ENCODE peak calls at places on chromosomes 5 and 9, in ten cellular contexts. One of them, this sample, is unnamed.

GRCh38 chr5:81971086-81971693 is 633 bp upstream of the ATG10 start:
- DNase-seq in neuronal stem cell: no peak
- DNase-seq in fibroblast of mammary gland: peak
- DNase-seq in CD8-positive, alpha-beta T cell: no peak
- DNase-seq in AG09309: no peak
- DNase-seq in effector memory CD4-positive, alpha-beta T cell: no peak
- DNase-seq in cardiac muscle cell: peak
- DNase-seq in heart left ventricle: no peak
- DNase-seq in CD4-positive, CD25-positive, alpha-beta regulatory T cell: peak
- DNase-seq in iPS DF 6.9: no peak
- DNase-seq in this sample: peak

GRCh38 chr5:172659909-172660628 is 19.0 kb downstream of the NEURL1B start:
- DNase-seq in neuronal stem cell: peak
- DNase-seq in cardiac muscle cell: peak
- DNase-seq in iPS DF 6.9: no peak
- DNase-seq in effector memory CD4-positive, alpha-beta T cell: no peak
- DNase-seq in CD4-positive, CD25-positive, alpha-beta regulatory T cell: no peak
- DNase-seq in AG09309: peak
- DNase-seq in fibroblast of mammary gland: peak
- DNase-seq in heart left ventricle: peak
- DNase-seq in CD8-positive, alpha-beta T cell: no peak
- DNase-seq in this sample: peak

GRCh38 chr5:88145603-88146467 is 122.8 kb downstream of the TMEM161B start:
- DNase-seq in effector memory CD4-positive, alpha-beta T cell: no peak
- DNase-seq in CD4-positive, CD25-positive, alpha-beta regulatory T cell: no peak
- DNase-seq in fibroblast of mammary gland: no peak
- DNase-seq in CD8-positive, alpha-beta T cell: no peak
- DNase-seq in cardiac muscle cell: no peak
- DNase-seq in heart left ventricle: peak
- DNase-seq in AG09309: no peak
- DNase-seq in neuronal stem cell: peak
- DNase-seq in iPS DF 6.9: no peak
- DNase-seq in this sample: peak

GRCh38 chr5:139752506-139753350 is 42.9 kb upstream of the PSD2 start:
- DNase-seq in fibroblast of mammary gland: peak
- DNase-seq in heart left ventricle: no peak
- DNase-seq in CD8-positive, alpha-beta T cell: no peak
- DNase-seq in effector memory CD4-positive, alpha-beta T cell: no peak
- DNase-seq in AG09309: no peak
- DNase-seq in CD4-positive, CD25-positive, alpha-beta regulatory T cell: no peak
- DNase-seq in cardiac muscle cell: no peak
- DNase-seq in iPS DF 6.9: no peak
- DNase-seq in neuronal stem cell: no peak
- DNase-seq in this sample: no peak

GRCh38 chr5:116872986-116873385 is 298.4 kb upstream of the SEMA6A start:
- DNase-seq in heart left ventricle: no peak
- DNase-seq in cardiac muscle cell: peak
- DNase-seq in CD8-positive, alpha-beta T cell: no peak
- DNase-seq in neuronal stem cell: no peak
- DNase-seq in AG09309: no peak
- DNase-seq in effector memory CD4-positive, alpha-beta T cell: no peak
- DNase-seq in fibroblast of mammary gland: no peak
- DNase-seq in iPS DF 6.9: no peak
- DNase-seq in CD4-positive, CD25-positive, alpha-beta regulatory T cell: no peak
- DNase-seq in this sample: no peak

GRCh38 chr9:14277202-14277601 is 36.7 kb downstream of the NFIB start:
- DNase-seq in fibroblast of mammary gland: peak
- DNase-seq in iPS DF 6.9: no peak
- DNase-seq in neuronal stem cell: no peak
- DNase-seq in heart left ventricle: peak
- DNase-seq in CD8-positive, alpha-beta T cell: no peak
- DNase-seq in CD4-positive, CD25-positive, alpha-beta regulatory T cell: no peak
- DNase-seq in AG09309: no peak
- DNase-seq in cardiac muscle cell: peak
- DNase-seq in effector memory CD4-positive, alpha-beta T cell: no peak
- DNase-seq in this sample: no peak

GRCh38 chr5:133385346-133385745 is 227.0 kb downstream of the FSTL4 start:
- DNase-seq in cardiac muscle cell: no peak
- DNase-seq in heart left ventricle: no peak
- DNase-seq in fibroblast of mammary gland: no peak
- DNase-seq in iPS DF 6.9: no peak
- DNase-seq in effector memory CD4-positive, alpha-beta T cell: no peak
- DNase-seq in CD8-positive, alpha-beta T cell: no peak
- DNase-seq in neuronal stem cell: no peak
- DNase-seq in CD4-positive, CD25-positive, alpha-beta regulatory T cell: no peak
- DNase-seq in AG09309: no peak
- DNase-seq in this sample: no peak

GRCh38 chr5:175059687-175060194 is 335.4 kb downstream of the MSX2 start:
- DNase-seq in CD8-positive, alpha-beta T cell: no peak
- DNase-seq in fibroblast of mammary gland: no peak
- DNase-seq in iPS DF 6.9: peak
- DNase-seq in effector memory CD4-positive, alpha-beta T cell: no peak
- DNase-seq in AG09309: peak
- DNase-seq in cardiac muscle cell: no peak
- DNase-seq in CD4-positive, CD25-positive, alpha-beta regulatory T cell: no peak
- DNase-seq in heart left ventricle: peak
- DNase-seq in neuronal stem cell: peak
- DNase-seq in this sample: peak

GRCh38 chr9:69307446-69308216 is 17.4 kb upstream of the ENTREP1 start:
- DNase-seq in CD4-positive, CD25-positive, alpha-beta regulatory T cell: no peak
- DNase-seq in fibroblast of mammary gland: no peak
- DNase-seq in effector memory CD4-positive, alpha-beta T cell: no peak
- DNase-seq in cardiac muscle cell: peak
- DNase-seq in neuronal stem cell: peak
- DNase-seq in heart left ventricle: no peak
- DNase-seq in iPS DF 6.9: peak
- DNase-seq in AG09309: peak
- DNase-seq in CD8-positive, alpha-beta T cell: no peak
- DNase-seq in this sample: no peak

GRCh38 chr9:98280574-98280973 is 25.1 kb upstream of the TBC1D2 start:
- DNase-seq in neuronal stem cell: no peak
- DNase-seq in heart left ventricle: no peak
- DNase-seq in CD4-positive, CD25-positive, alpha-beta regulatory T cell: no peak
- DNase-seq in iPS DF 6.9: no peak
- DNase-seq in AG09309: no peak
- DNase-seq in CD8-positive, alpha-beta T cell: no peak
- DNase-seq in effector memory CD4-positive, alpha-beta T cell: no peak
- DNase-seq in cardiac muscle cell: no peak
- DNase-seq in fibroblast of mammary gland: no peak
- DNase-seq in this sample: no peak

GRCh38 chr9:84174486-84174885 is 166.1 kb downstream of the SLC28A3 start:
- DNase-seq in CD4-positive, CD25-positive, alpha-beta regulatory T cell: no peak
- DNase-seq in cardiac muscle cell: no peak
- DNase-seq in fibroblast of mammary gland: no peak
- DNase-seq in AG09309: no peak
- DNase-seq in heart left ventricle: no peak
- DNase-seq in effector memory CD4-positive, alpha-beta T cell: no peak
- DNase-seq in iPS DF 6.9: no peak
- DNase-seq in CD8-positive, alpha-beta T cell: no peak
- DNase-seq in neuronal stem cell: no peak
- DNase-seq in this sample: no peak

GRCh38 chr9:133571896-133572595 is 37.1 kb downstream of the FAM163B start:
- DNase-seq in heart left ventricle: no peak
- DNase-seq in cardiac muscle cell: no peak
- DNase-seq in CD4-positive, CD25-positive, alpha-beta regulatory T cell: no peak
- DNase-seq in iPS DF 6.9: no peak
- DNase-seq in AG09309: no peak
- DNase-seq in fibroblast of mammary gland: no peak
- DNase-seq in CD8-positive, alpha-beta T cell: no peak
- DNase-seq in neuronal stem cell: no peak
- DNase-seq in effector memory CD4-positive, alpha-beta T cell: no peak
- DNase-seq in this sample: no peak

GRCh38 chr9:127942152-127943010 is 4.7 kb upstream of the DPM2 start:
- DNase-seq in neuronal stem cell: peak
- DNase-seq in iPS DF 6.9: no peak
- DNase-seq in CD8-positive, alpha-beta T cell: peak
- DNase-seq in cardiac muscle cell: peak
- DNase-seq in fibroblast of mammary gland: peak
- DNase-seq in heart left ventricle: peak
- DNase-seq in effector memory CD4-positive, alpha-beta T cell: no peak
- DNase-seq in CD4-positive, CD25-positive, alpha-beta regulatory T cell: peak
- DNase-seq in AG09309: no peak
- DNase-seq in this sample: peak

GRCh38 chr5:174159327-174160247 is 114.1 kb downstream of the NSG2 start:
- DNase-seq in CD8-positive, alpha-beta T cell: no peak
- DNase-seq in AG09309: peak
- DNase-seq in neuronal stem cell: no peak
- DNase-seq in fibroblast of mammary gland: peak
- DNase-seq in heart left ventricle: no peak
- DNase-seq in cardiac muscle cell: peak
- DNase-seq in iPS DF 6.9: no peak
- DNase-seq in CD4-positive, CD25-positive, alpha-beta regulatory T cell: no peak
- DNase-seq in effector memory CD4-positive, alpha-beta T cell: no peak
- DNase-seq in this sample: no peak

GRCh38 chr9:84296146-84296843 is 44.3 kb downstream of the SLC28A3 start:
- DNase-seq in iPS DF 6.9: no peak
- DNase-seq in CD4-positive, CD25-positive, alpha-beta regulatory T cell: no peak
- DNase-seq in effector memory CD4-positive, alpha-beta T cell: no peak
- DNase-seq in CD8-positive, alpha-beta T cell: peak
- DNase-seq in heart left ventricle: no peak
- DNase-seq in cardiac muscle cell: peak
- DNase-seq in fibroblast of mammary gland: peak
- DNase-seq in AG09309: no peak
- DNase-seq in neuronal stem cell: no peak
- DNase-seq in this sample: peak

GRCh38 chr9:114501786-114502682 is 3.2 kb downstream of the WHRN start:
- DNase-seq in AG09309: peak
- DNase-seq in fibroblast of mammary gland: peak
- DNase-seq in iPS DF 6.9: no peak
- DNase-seq in neuronal stem cell: peak
- DNase-seq in heart left ventricle: no peak
- DNase-seq in CD4-positive, CD25-positive, alpha-beta regulatory T cell: no peak
- DNase-seq in CD8-positive, alpha-beta T cell: no peak
- DNase-seq in effector memory CD4-positive, alpha-beta T cell: no peak
- DNase-seq in cardiac muscle cell: no peak
- DNase-seq in this sample: no peak

GRCh38 chr9:126665696-126666035 is 51.9 kb downstream of the LMX1B start:
- DNase-seq in fibroblast of mammary gland: no peak
- DNase-seq in cardiac muscle cell: no peak
- DNase-seq in CD8-positive, alpha-beta T cell: no peak
- DNase-seq in CD4-positive, CD25-positive, alpha-beta regulatory T cell: no peak
- DNase-seq in iPS DF 6.9: no peak
- DNase-seq in heart left ventricle: no peak
- DNase-seq in effector memory CD4-positive, alpha-beta T cell: no peak
- DNase-seq in neuronal stem cell: no peak
- DNase-seq in AG09309: no peak
- DNase-seq in this sample: no peak
- H3K4me3 ChIP-seq in fibroblast of mammary gland: no peak
- H3K4me3 ChIP-seq in cardiac muscle cell: no peak
- H3K4me3 ChIP-seq in CD8-positive, alpha-beta T cell: no peak
- H3K4me3 ChIP-seq in CD4-positive, CD25-positive, alpha-beta regulatory T cell: no peak
- H3K4me3 ChIP-seq in iPS DF 6.9: no peak
- H3K4me3 ChIP-seq in heart left ventricle: no peak
- H3K4me3 ChIP-seq in effector memory CD4-positive, alpha-beta T cell: no peak
- H3K4me3 ChIP-seq in neuronal stem cell: no peak
- H3K4me3 ChIP-seq in AG09309: no peak
- H3K4me3 ChIP-seq in this sample: no peak

DNA sequence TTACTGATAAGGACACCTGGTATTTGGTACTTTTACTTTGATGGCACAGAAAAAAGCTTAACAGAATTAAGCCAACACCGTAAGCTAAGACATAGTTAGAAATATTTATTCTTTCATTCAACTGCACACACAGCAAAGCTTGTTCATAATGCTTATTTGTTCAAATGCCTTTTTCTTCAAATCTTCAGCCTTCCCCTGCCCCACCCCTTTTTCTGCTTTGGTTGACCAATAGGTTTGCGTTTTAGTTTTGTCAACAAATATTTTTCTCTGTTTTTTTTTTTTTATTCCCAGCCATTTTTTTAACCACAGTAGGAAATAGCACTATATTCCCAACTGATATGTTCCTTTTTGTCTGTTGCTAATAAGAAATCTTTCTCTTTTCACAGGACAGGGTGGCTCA is 4.9 kb upstream of the RICTOR start:
- DNase-seq in neuronal stem cell: no peak
- DNase-seq in iPS DF 6.9: no peak
- DNase-seq in CD8-positive, alpha-beta T cell: no peak
- DNase-seq in fibroblast of mammary gland: no peak
- DNase-seq in effector memory CD4-positive, alpha-beta T cell: no peak
- DNase-seq in CD4-positive, CD25-positive, alpha-beta regulatory T cell: no peak
- DNase-seq in AG09309: no peak
- DNase-seq in cardiac muscle cell: no peak
- DNase-seq in heart left ventricle: no peak
- DNase-seq in this sample: no peak
- H3K4me3 ChIP-seq in neuronal stem cell: no peak
- H3K4me3 ChIP-seq in iPS DF 6.9: no peak
- H3K4me3 ChIP-seq in CD8-positive, alpha-beta T cell: no peak
- H3K4me3 ChIP-seq in fibroblast of mammary gland: no peak
- H3K4me3 ChIP-seq in effector memory CD4-positive, alpha-beta T cell: no peak
- H3K4me3 ChIP-seq in CD4-positive, CD25-positive, alpha-beta regulatory T cell: no peak
- H3K4me3 ChIP-seq in AG09309: no peak
- H3K4me3 ChIP-seq in cardiac muscle cell: no peak
- H3K4me3 ChIP-seq in heart left ventricle: no peak
- H3K4me3 ChIP-seq in this sample: no peak

GRCh38 chr9:130786526-130786925 is 48.5 kb upstream of the ABL1 start:
- DNase-seq in heart left ventricle: no peak
- DNase-seq in neuronal stem cell: no peak
- DNase-seq in iPS DF 6.9: no peak
- DNase-seq in AG09309: no peak
- DNase-seq in CD8-positive, alpha-beta T cell: no peak
- DNase-seq in effector memory CD4-positive, alpha-beta T cell: no peak
- DNase-seq in cardiac muscle cell: no peak
- DNase-seq in CD4-positive, CD25-positive, alpha-beta regulatory T cell: no peak
- DNase-seq in fibroblast of mammary gland: no peak
- DNase-seq in this sample: no peak
- H3K4me3 ChIP-seq in heart left ventricle: no peak
- H3K4me3 ChIP-seq in neuronal stem cell: no peak
- H3K4me3 ChIP-seq in iPS DF 6.9: no peak
- H3K4me3 ChIP-seq in AG09309: no peak
- H3K4me3 ChIP-seq in CD8-positive, alpha-beta T cell: no peak
- H3K4me3 ChIP-seq in effector memory CD4-positive, alpha-beta T cell: no peak
- H3K4me3 ChIP-seq in cardiac muscle cell: no peak
- H3K4me3 ChIP-seq in CD4-positive, CD25-positive, alpha-beta regulatory T cell: no peak
- H3K4me3 ChIP-seq in fibroblast of mammary gland: no peak
- H3K4me3 ChIP-seq in this sample: no peak

GRCh38 chr5:181051841-181052525 is 11.9 kb downstream of the BTNL9 start:
- DNase-seq in heart left ventricle: no peak
- DNase-seq in cardiac muscle cell: no peak
- DNase-seq in AG09309: no peak
- DNase-seq in CD8-positive, alpha-beta T cell: no peak
- DNase-seq in CD4-positive, CD25-positive, alpha-beta regulatory T cell: no peak
- DNase-seq in fibroblast of mammary gland: no peak
- DNase-seq in effector memory CD4-positive, alpha-beta T cell: no peak
- DNase-seq in iPS DF 6.9: no peak
- DNase-seq in neuronal stem cell: no peak
- DNase-seq in this sample: peak
- H3K4me3 ChIP-seq in heart left ventricle: peak
- H3K4me3 ChIP-seq in cardiac muscle cell: no peak
- H3K4me3 ChIP-seq in AG09309: no peak
- H3K4me3 ChIP-seq in CD8-positive, alpha-beta T cell: peak
- H3K4me3 ChIP-seq in CD4-positive, CD25-positive, alpha-beta regulatory T cell: no peak
- H3K4me3 ChIP-seq in fibroblast of mammary gland: no peak
- H3K4me3 ChIP-seq in effector memory CD4-positive, alpha-beta T cell: peak
- H3K4me3 ChIP-seq in iPS DF 6.9: no peak
- H3K4me3 ChIP-seq in neuronal stem cell: no peak
- H3K4me3 ChIP-seq in this sample: peak

DNA sequence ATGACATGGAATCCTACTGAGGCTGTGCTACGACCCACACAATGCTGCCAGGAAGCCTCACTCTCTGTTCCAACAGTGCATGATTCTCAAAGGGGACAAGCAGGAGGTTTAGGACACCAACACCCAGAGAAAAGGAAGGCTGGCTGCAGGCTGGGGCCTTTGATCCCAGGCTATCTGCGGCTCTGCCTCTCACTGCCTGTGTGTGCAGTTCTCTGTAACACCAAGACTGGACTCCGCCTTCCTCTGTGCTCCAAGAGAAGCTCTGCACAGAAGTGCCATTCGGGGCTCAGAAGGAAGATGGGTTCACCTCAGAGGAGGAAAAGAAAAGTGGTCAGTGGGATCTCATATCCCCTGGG is 20.5 kb downstream of the ANKH start:
- DNase-seq in heart left ventricle: no peak
- DNase-seq in neuronal stem cell: no peak
- DNase-seq in iPS DF 6.9: no peak
- DNase-seq in AG09309: no peak
- DNase-seq in CD4-positive, CD25-positive, alpha-beta regulatory T cell: no peak
- DNase-seq in fibroblast of mammary gland: no peak
- DNase-seq in cardiac muscle cell: no peak
- DNase-seq in effector memory CD4-positive, alpha-beta T cell: no peak
- DNase-seq in CD8-positive, alpha-beta T cell: no peak
- DNase-seq in this sample: no peak
- H3K4me3 ChIP-seq in heart left ventricle: no peak
- H3K4me3 ChIP-seq in neuronal stem cell: no peak
- H3K4me3 ChIP-seq in iPS DF 6.9: no peak
- H3K4me3 ChIP-seq in AG09309: no peak
- H3K4me3 ChIP-seq in CD4-positive, CD25-positive, alpha-beta regulatory T cell: no peak
- H3K4me3 ChIP-seq in fibroblast of mammary gland: no peak
- H3K4me3 ChIP-seq in cardiac muscle cell: no peak
- H3K4me3 ChIP-seq in effector memory CD4-positive, alpha-beta T cell: no peak
- H3K4me3 ChIP-seq in CD8-positive, alpha-beta T cell: no peak
- H3K4me3 ChIP-seq in this sample: no peak

This sample was measured in GM12865.